ENCODE peak calls at places on chromosomes 1 and 21, in seven cellular contexts. M, I, V, E, W, D and O are unnamed samples.

GRCh38 chr1:61742620-61743431 is 546 bp downstream of the PATJ start:
- DNase-seq in M (no peak), I (no peak), V (no peak), E (peak; percentile 60), W (peak; percentile 52), D (peak; percentile 12), O (no peak)

GRCh38 chr1:161198206-161198876 is 513 bp downstream of the ADAMTS4 start:
- DNase-seq in M (no peak), I (no peak), V (no peak), E (peak; percentile 45), W (peak; percentile 79), D (peak; percentile 56), O (no peak)

GRCh38 chr1:1080122-1080753 is 6.1 kb upstream of the RNF223 start:
- DNase-seq in M (no peak), I (peak; percentile 86), V (peak; percentile 42), E (peak; percentile 43), W (peak; percentile 76), D (peak; percentile 45), O (no peak)

GRCh38 chr1:206663832-206664652 is 20.7 kb upstream of the MAPKAPK2 start:
- DNase-seq in M (no peak), I (peak; percentile 85), V (peak; percentile 62), E (peak; percentile 82), W (peak; percentile 83), D (peak; percentile 43), O (no peak)

GRCh38 chr1:243489681-243490080 is 233.8 kb downstream of the SDCCAG8 start:
- DNase-seq in M (no peak), I (no peak), V (no peak), E (no peak), W (no peak), D (no peak), O (no peak)

GRCh38 chr1:113868387-113869083 is 3.0 kb downstream of the PTPN22 start:
- DNase-seq in M (no peak), I (no peak), V (no peak), E (no peak), W (no peak), D (no peak), O (no peak)

GRCh38 chr1:91891969-91892368 is 6.0 kb upstream of the TGFBR3 start:
- DNase-seq in M (no peak), I (no peak), V (no peak), E (no peak), W (peak; percentile 16), D (no peak), O (no peak)

GRCh38 chr1:6012529-6013318 is 20.5 kb upstream of the NPHP4 start:
- DNase-seq in M (no peak), I (no peak), V (no peak), E (no peak), W (no peak), D (no peak), O (no peak)

GRCh38 chr1:184052194-184052559 is 647 bp downstream of the TSEN15 start:
- DNase-seq in M (no peak), I (no peak), V (no peak), E (no peak), W (no peak), D (no peak), O (no peak)

GRCh38 chr1:205374205-205375078 is 17.7 kb upstream of the KLHDC8A start:
- DNase-seq in M (no peak), I (no peak), V (peak; percentile 40), E (no peak), W (no peak), D (no peak), O (no peak)

GRCh38 chr1:226982451-226983177 is 42.5 kb downstream of the COQ8A start:
- DNase-seq in M (no peak), I (no peak), V (no peak), E (no peak), W (no peak), D (no peak), O (no peak)

GRCh38 chr1:93641527-93641926 is 40.1 kb downstream of the BCAR3 start:
- DNase-seq in M (no peak), I (no peak), V (no peak), E (no peak), W (no peak), D (no peak), O (no peak)

GRCh38 chr1:61058477-61059245 is 23.7 kb upstream of the NFIA start:
- DNase-seq in M (no peak), I (no peak), V (no peak), E (no peak), W (no peak), D (no peak), O (no peak)

GRCh38 chr21:20999567-21000169 is 1.5 kb downstream of the NCAM2 start:
- DNase-seq in M (no peak), I (peak; percentile 62), V (no peak), E (peak; percentile 51), W (peak; percentile 48), D (peak; percentile 9), O (no peak)

GRCh38 chr1:201366696-201367095 is 10.8 kb downstream of the TNNT2 start:
- DNase-seq in M (no peak), I (no peak), V (no peak), E (no peak), W (no peak), D (no peak), O (no peak)

GRCh38 chr1:115765091-115765490 is 3.4 kb downstream of the CASQ2 start:
- DNase-seq in M (no peak), I (no peak), V (no peak), E (no peak), W (no peak), D (no peak), O (no peak)

DNA sequence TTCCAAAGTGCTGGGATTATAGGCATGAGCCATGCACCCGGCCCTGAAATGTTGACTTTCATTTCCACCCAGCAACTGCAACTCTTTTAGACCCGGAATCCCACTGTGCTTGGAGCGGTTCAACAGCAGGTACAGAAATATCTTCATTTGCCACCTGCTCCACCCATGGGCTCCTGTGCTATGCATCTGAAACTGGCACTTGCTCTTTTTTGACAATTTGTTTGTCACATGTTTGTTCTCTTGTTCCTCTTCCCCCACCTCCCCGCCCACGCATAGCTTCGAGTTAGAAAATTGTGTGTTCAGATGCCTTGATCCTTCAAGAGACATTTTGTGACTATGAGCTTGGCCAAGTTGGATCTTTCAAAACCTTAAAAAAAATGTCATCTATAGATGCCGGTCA is 2.4 kb upstream of the IFNLR1 start:
- DNase-seq in M (no peak), I (no peak), V (no peak), E (no peak), W (no peak), D (no peak), O (peak; percentile 80)
- TF ChIP-seq SP1 in M (no peak), I (no peak), V (no peak), E (no peak), W (no peak), D (no peak), O (no peak)

GRCh38 chr1:225692517-225692879 is 39.6 kb upstream of the ENAH start:
- DNase-seq in M (no peak), I (no peak), V (no peak), E (no peak), W (no peak), D (no peak), O (no peak)
- TF ChIP-seq SP1 in M (no peak), I (no peak), V (no peak), E (no peak), W (no peak), D (no peak), O (no peak)

DNA sequence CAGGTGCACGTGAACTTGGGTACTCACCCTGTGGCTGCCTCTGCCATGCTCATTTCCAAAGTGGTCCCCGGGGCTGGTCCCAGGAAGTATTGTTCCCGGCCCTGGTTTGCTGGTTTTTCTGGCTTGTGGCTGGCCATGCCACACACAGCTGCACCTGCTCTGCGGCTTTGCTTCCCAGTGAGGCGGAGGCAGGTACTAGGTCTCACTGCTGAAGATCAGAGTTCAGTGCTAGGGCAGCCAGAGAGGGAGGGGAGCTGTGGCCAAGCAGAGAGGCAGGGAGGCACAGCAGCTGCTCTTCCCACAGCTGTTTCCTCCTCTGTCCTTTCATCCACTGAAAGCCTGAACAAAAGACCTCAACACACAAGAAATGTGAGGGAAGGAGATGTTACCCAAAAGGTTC is 30.5 kb downstream of the ENO1 start:
- DNase-seq in M (no peak), I (no peak), V (no peak), E (no peak), W (no peak), D (no peak), O (no peak)
- TF ChIP-seq SP1 in M (no peak), I (no peak), V (no peak), E (no peak), W (no peak), D (no peak), O (no peak)

GRCh38 chr1:56477164-56478111 is 101.9 kb downstream of the PLPP3 start:
- DNase-seq in M (peak; percentile 54), I (no peak), V (no peak), E (no peak), W (peak; percentile 56), D (peak; percentile 85), O (peak; percentile 17)
- TF ChIP-seq SP1 in M (no peak), I (no peak), V (no peak), E (no peak), W (no peak), D (no peak), O (no peak)

GRCh38 chr1:203144661-203145060 is 17.1 kb downstream of the ADORA1 start:
- DNase-seq in M (no peak), I (no peak), V (no peak), E (no peak), W (no peak), D (peak; percentile 6), O (no peak)
- TF ChIP-seq SP1 in M (no peak), I (no peak), V (no peak), E (no peak), W (no peak), D (no peak), O (no peak)

DNA sequence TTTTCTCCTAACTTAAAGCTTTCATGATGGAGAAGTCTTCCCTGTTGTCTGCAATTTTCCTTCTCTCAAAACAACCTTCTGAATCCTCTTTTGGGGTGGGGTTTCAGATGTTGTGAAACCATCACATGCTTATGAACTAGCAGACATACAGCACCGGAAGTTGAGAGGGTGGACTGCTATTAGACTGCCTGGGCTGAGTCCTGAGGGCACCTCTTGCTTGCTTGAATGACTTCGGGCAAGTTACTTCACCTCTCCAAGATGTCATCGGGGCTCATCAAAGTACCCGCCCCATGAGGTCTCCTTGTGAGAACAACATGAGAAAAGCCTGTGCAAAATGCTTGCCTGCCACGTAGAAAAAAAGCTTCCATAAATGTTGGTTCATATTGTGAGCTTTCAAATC is 89.6 kb downstream of the CCDC185 start:
- DNase-seq in M (no peak), I (no peak), V (no peak), E (no peak), W (no peak), D (no peak), O (no peak)
- TF ChIP-seq SP1 in M (no peak), I (no peak), V (no peak), E (no peak), W (no peak), D (no peak), O (no peak)

DNA sequence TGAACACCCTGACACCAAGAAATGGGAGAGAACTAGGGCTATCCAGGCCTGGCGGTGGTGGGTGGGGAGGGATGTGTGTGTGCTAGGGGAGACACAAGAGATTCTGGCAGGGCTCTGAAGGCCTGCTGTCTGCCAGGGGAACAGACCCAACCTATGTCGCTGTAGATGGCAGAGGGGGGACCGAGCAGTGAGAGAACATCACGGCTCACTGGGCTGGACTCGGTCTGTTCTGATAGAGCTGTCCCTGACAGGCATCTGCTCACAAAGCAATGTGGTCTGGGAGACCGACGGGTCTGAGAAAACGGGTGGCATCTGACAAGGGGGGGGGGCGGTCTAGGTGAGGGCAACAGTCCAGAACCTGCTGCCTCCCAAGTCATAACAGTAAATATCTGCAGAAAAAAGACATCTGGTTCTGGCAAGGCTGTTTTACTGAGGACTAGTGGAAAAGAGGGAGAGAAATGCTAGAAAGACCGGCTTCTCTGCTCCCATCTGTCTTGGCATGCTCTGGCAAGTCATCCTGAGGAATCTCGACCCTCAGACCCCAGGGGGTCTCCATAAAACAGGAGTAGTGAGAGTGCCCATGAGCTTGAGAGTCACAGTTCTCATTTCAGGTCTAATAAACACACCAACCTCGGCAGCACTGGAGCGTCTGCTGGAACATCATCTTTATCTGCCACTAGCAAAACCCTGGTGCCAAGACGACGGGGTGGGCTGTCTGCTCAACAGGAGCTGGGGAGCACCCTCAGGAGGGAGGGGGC is 36.5 kb downstream of the SLC66A1 start:
- DNase-seq in M (no peak), I (no peak), V (no peak), E (no peak), W (no peak), D (no peak), O (no peak)
- TF ChIP-seq SP1 in M (no peak), I (no peak), V (no peak), E (no peak), W (no peak), D (no peak), O (no peak)